ENCODE peak calls at places on chromosome 14, in nine cellular contexts. One of them, this sample, is unnamed.
A peak's percentile ranks its signal among the peaks of the same experiment; 100 is the strongest.

GRCh38 chr14:56892959-56893358 is 82.7 kb upstream of the OTX2 start:
- DNase-seq in ovary: no peak
- DNase-seq in SJSA1: no peak
- DNase-seq in BE2C: no peak
- DNase-seq in gastrocnemius medialis: no peak
- DNase-seq in HepG2: no peak
- DNase-seq in fibroblast of lung: no peak
- DNase-seq in tibial artery: no peak
- DNase-seq in lower lobe of right lung: no peak
- DNase-seq in this sample: no peak

GRCh38 chr14:86779416-86779815 is 1213.6 kb downstream of the GALC start:
- DNase-seq in BE2C: no peak
- DNase-seq in ovary: no peak
- DNase-seq in tibial artery: no peak
- DNase-seq in fibroblast of lung: peak; percentile 35
- DNase-seq in SJSA1: no peak
- DNase-seq in HepG2: no peak
- DNase-seq in gastrocnemius medialis: no peak
- DNase-seq in lower lobe of right lung: no peak
- DNase-seq in this sample: no peak

GRCh38 chr14:105013150-105013787 is 7.6 kb downstream of the CDCA4 start:
- DNase-seq in BE2C: peak; percentile 86
- DNase-seq in tibial artery: no peak
- DNase-seq in gastrocnemius medialis: no peak
- DNase-seq in SJSA1: no peak
- DNase-seq in fibroblast of lung: no peak
- DNase-seq in lower lobe of right lung: no peak
- DNase-seq in ovary: no peak
- DNase-seq in HepG2: no peak
- DNase-seq in this sample: no peak

GRCh38 chr14:80965041-80965440 is 9.6 kb downstream of the TSHR start:
- DNase-seq in BE2C: no peak
- DNase-seq in ovary: no peak
- DNase-seq in tibial artery: no peak
- DNase-seq in HepG2: no peak
- DNase-seq in gastrocnemius medialis: no peak
- DNase-seq in fibroblast of lung: no peak
- DNase-seq in SJSA1: no peak
- DNase-seq in lower lobe of right lung: no peak
- DNase-seq in this sample: no peak

GRCh38 chr14:34722723-34723545 is 8.5 kb upstream of the CFL2 start:
- DNase-seq in SJSA1: no peak
- DNase-seq in BE2C: peak; percentile 26
- DNase-seq in tibial artery: peak; percentile 38
- DNase-seq in gastrocnemius medialis: peak; percentile 28
- DNase-seq in HepG2: peak; percentile 71
- DNase-seq in fibroblast of lung: peak; percentile 73
- DNase-seq in ovary: peak; percentile 35
- DNase-seq in lower lobe of right lung: no peak
- DNase-seq in this sample: no peak

GRCh38 chr14:64826333-64826732 is 53.4 kb downstream of the SPTB start:
- DNase-seq in tibial artery: no peak
- DNase-seq in fibroblast of lung: no peak
- DNase-seq in SJSA1: no peak
- DNase-seq in lower lobe of right lung: no peak
- DNase-seq in ovary: no peak
- DNase-seq in BE2C: no peak
- DNase-seq in HepG2: no peak
- DNase-seq in gastrocnemius medialis: no peak
- DNase-seq in this sample: no peak

GRCh38 chr14:34103176-34103575 is 152.3 kb upstream of the EGLN3 start:
- DNase-seq in HepG2: peak; percentile 63
- DNase-seq in BE2C: no peak
- DNase-seq in SJSA1: no peak
- DNase-seq in gastrocnemius medialis: no peak
- DNase-seq in fibroblast of lung: no peak
- DNase-seq in lower lobe of right lung: no peak
- DNase-seq in tibial artery: no peak
- DNase-seq in ovary: no peak
- DNase-seq in this sample: no peak

GRCh38 chr14:75631453-75631831 is 29.2 kb downstream of the ERG28 start:
- DNase-seq in SJSA1: no peak
- DNase-seq in fibroblast of lung: no peak
- DNase-seq in lower lobe of right lung: no peak
- DNase-seq in ovary: no peak
- DNase-seq in HepG2: no peak
- DNase-seq in gastrocnemius medialis: no peak
- DNase-seq in tibial artery: no peak
- DNase-seq in BE2C: no peak
- DNase-seq in this sample: no peak

GRCh38 chr14:22143360-22143759 is 445.7 kb downstream of the DAD1 start:
- DNase-seq in gastrocnemius medialis: no peak
- DNase-seq in tibial artery: no peak
- DNase-seq in SJSA1: no peak
- DNase-seq in lower lobe of right lung: no peak
- DNase-seq in ovary: no peak
- DNase-seq in fibroblast of lung: no peak
- DNase-seq in BE2C: no peak
- DNase-seq in HepG2: no peak
- DNase-seq in this sample: no peak

GRCh38 chr14:33709711-33710110 is 241.2 kb downstream of the EGLN3 start:
- DNase-seq in lower lobe of right lung: no peak
- DNase-seq in fibroblast of lung: no peak
- DNase-seq in SJSA1: no peak
- DNase-seq in tibial artery: no peak
- DNase-seq in HepG2: no peak
- DNase-seq in ovary: no peak
- DNase-seq in BE2C: no peak
- DNase-seq in gastrocnemius medialis: no peak
- DNase-seq in this sample: no peak

GRCh38 chr14:73758392-73759182 is 44.4 kb upstream of the PNMA1 start:
- DNase-seq in gastrocnemius medialis: peak; percentile 81
- DNase-seq in SJSA1: peak; percentile 68
- DNase-seq in tibial artery: peak; percentile 68
- DNase-seq in HepG2: peak; percentile 71
- DNase-seq in ovary: peak; percentile 75
- DNase-seq in fibroblast of lung: peak; percentile 56
- DNase-seq in BE2C: peak; percentile 85
- DNase-seq in lower lobe of right lung: peak; percentile 86
- DNase-seq in this sample: peak; percentile 83

GRCh38 chr14:89429206-89430091 is 12.4 kb upstream of the FOXN3 start:
- DNase-seq in gastrocnemius medialis: no peak
- DNase-seq in SJSA1: no peak
- DNase-seq in HepG2: no peak
- DNase-seq in BE2C: no peak
- DNase-seq in fibroblast of lung: peak; percentile 21
- DNase-seq in tibial artery: no peak
- DNase-seq in lower lobe of right lung: no peak
- DNase-seq in ovary: no peak
- DNase-seq in this sample: no peak

GRCh38 chr14:101867854-101868253 is 96.5 kb upstream of the DYNC1H1 start:
- DNase-seq in fibroblast of lung: no peak
- DNase-seq in lower lobe of right lung: no peak
- DNase-seq in BE2C: no peak
- DNase-seq in ovary: no peak
- DNase-seq in SJSA1: no peak
- DNase-seq in tibial artery: no peak
- DNase-seq in gastrocnemius medialis: no peak
- DNase-seq in HepG2: no peak
- DNase-seq in this sample: no peak

GRCh38 chr14:49768301-49769121 is 558 bp downstream of the KLHDC2 start:
- DNase-seq in fibroblast of lung: peak; percentile 67
- DNase-seq in BE2C: peak; percentile 40
- DNase-seq in SJSA1: peak; percentile 50
- DNase-seq in ovary: peak; percentile 52
- DNase-seq in gastrocnemius medialis: peak; percentile 66
- DNase-seq in tibial artery: peak; percentile 49
- DNase-seq in HepG2: peak; percentile 70
- DNase-seq in lower lobe of right lung: peak; percentile 73
- DNase-seq in this sample: peak; percentile 84

GRCh38 chr14:84064756-84065155 is 1465.2 kb upstream of the FLRT2 start:
- DNase-seq in tibial artery: no peak
- DNase-seq in ovary: no peak
- DNase-seq in SJSA1: no peak
- DNase-seq in lower lobe of right lung: no peak
- DNase-seq in BE2C: no peak
- DNase-seq in fibroblast of lung: no peak
- DNase-seq in gastrocnemius medialis: no peak
- DNase-seq in HepG2: no peak
- DNase-seq in this sample: no peak

GRCh38 chr14:55968741-55969140 is 149.5 kb upstream of the PELI2 start:
- DNase-seq in SJSA1: no peak
- DNase-seq in BE2C: peak; percentile 60
- DNase-seq in gastrocnemius medialis: no peak
- DNase-seq in ovary: no peak
- DNase-seq in fibroblast of lung: no peak
- DNase-seq in tibial artery: no peak
- DNase-seq in lower lobe of right lung: no peak
- DNase-seq in HepG2: no peak
- DNase-seq in this sample: no peak

GRCh38 chr14:64966976-64967375 is 5.2 kb downstream of the RAB15 start:
- DNase-seq in lower lobe of right lung: peak; percentile 71
- DNase-seq in tibial artery: no peak
- DNase-seq in SJSA1: no peak
- DNase-seq in gastrocnemius medialis: no peak
- DNase-seq in BE2C: no peak
- DNase-seq in ovary: no peak
- DNase-seq in fibroblast of lung: no peak
- DNase-seq in HepG2: no peak
- DNase-seq in this sample: no peak

GRCh38 chr14:89899917-89900680 is 54.4 kb downstream of the EFCAB11 start:
- DNase-seq in ovary: no peak
- DNase-seq in lower lobe of right lung: no peak
- DNase-seq in fibroblast of lung: peak; percentile 54
- DNase-seq in BE2C: peak; percentile 24
- DNase-seq in tibial artery: no peak
- DNase-seq in HepG2: peak; percentile 13
- DNase-seq in SJSA1: no peak
- DNase-seq in gastrocnemius medialis: no peak
- DNase-seq in this sample: no peak

GRCh38 chr14:73311710-73312035 is 74.4 kb downstream of the PAPLN start:
- DNase-seq in BE2C: no peak
- DNase-seq in HepG2: no peak
- DNase-seq in tibial artery: no peak
- DNase-seq in fibroblast of lung: no peak
- DNase-seq in ovary: no peak
- DNase-seq in lower lobe of right lung: no peak
- DNase-seq in SJSA1: no peak
- DNase-seq in gastrocnemius medialis: no peak
- DNase-seq in this sample: no peak

GRCh38 chr14:102620413-102620812 is 28.0 kb downstream of the RCOR1 start:
- DNase-seq in SJSA1: peak; percentile 77
- DNase-seq in tibial artery: no peak
- DNase-seq in ovary: no peak
- DNase-seq in BE2C: no peak
- DNase-seq in HepG2: no peak
- DNase-seq in gastrocnemius medialis: no peak
- DNase-seq in fibroblast of lung: no peak
- DNase-seq in lower lobe of right lung: no peak
- DNase-seq in this sample: no peak

GRCh38 chr14:33357225-33358010 is 418.7 kb downstream of the NPAS3 start:
- DNase-seq in ovary: no peak
- DNase-seq in BE2C: no peak
- DNase-seq in gastrocnemius medialis: no peak
- DNase-seq in fibroblast of lung: no peak
- DNase-seq in HepG2: no peak
- DNase-seq in SJSA1: no peak
- DNase-seq in lower lobe of right lung: no peak
- DNase-seq in tibial artery: no peak
- DNase-seq in this sample: no peak

GRCh38 chr14:20707622-20708021 is 19.1 kb downstream of the ANG start:
- DNase-seq in BE2C: no peak
- DNase-seq in SJSA1: no peak
- DNase-seq in HepG2: no peak
- DNase-seq in ovary: no peak
- DNase-seq in gastrocnemius medialis: no peak
- DNase-seq in tibial artery: no peak
- DNase-seq in lower lobe of right lung: no peak
- DNase-seq in fibroblast of lung: no peak
- DNase-seq in this sample: no peak

GRCh38 chr14:99145307-99145706 is 126.7 kb downstream of the BCL11B start:
- DNase-seq in lower lobe of right lung: no peak
- DNase-seq in HepG2: no peak
- DNase-seq in BE2C: no peak
- DNase-seq in SJSA1: no peak
- DNase-seq in fibroblast of lung: no peak
- DNase-seq in ovary: no peak
- DNase-seq in tibial artery: no peak
- DNase-seq in gastrocnemius medialis: no peak
- DNase-seq in this sample: no peak
- H3K27me3 ChIP-seq in lower lobe of right lung: no peaks in the 10 kb centered on the region
- H3K27me3 ChIP-seq in HepG2: peaks cover 2% of the 10 kb centered on the region
- H3K27me3 ChIP-seq in BE2C: no peaks in the 10 kb centered on the region
- H3K27me3 ChIP-seq in SJSA1: no peaks in the 10 kb centered on the region
- H3K27me3 ChIP-seq in fibroblast of lung: no peaks in the 10 kb centered on the region
- H3K27me3 ChIP-seq in ovary: no peaks in the 10 kb centered on the region
- H3K27me3 ChIP-seq in tibial artery: no peaks in the 10 kb centered on the region
- H3K27me3 ChIP-seq in gastrocnemius medialis: no peaks in the 10 kb centered on the region
- H3K27me3 ChIP-seq in this sample: peaks cover 2% of the 10 kb centered on the region

GRCh38 chr14:61346793-61347192 is 25.4 kb downstream of the PRKCH start:
- DNase-seq in BE2C: no peak
- DNase-seq in tibial artery: no peak
- DNase-seq in gastrocnemius medialis: no peak
- DNase-seq in lower lobe of right lung: no peak
- DNase-seq in SJSA1: no peak
- DNase-seq in fibroblast of lung: no peak
- DNase-seq in HepG2: no peak
- DNase-seq in ovary: no peak
- DNase-seq in this sample: no peak
- H3K4me3 ChIP-seq in BE2C: no peak overlapping the region
- H3K4me3 ChIP-seq in tibial artery: no peak overlapping the region
- H3K4me3 ChIP-seq in gastrocnemius medialis: no peak overlapping the region
- H3K4me3 ChIP-seq in lower lobe of right lung: no peak overlapping the region
- H3K4me3 ChIP-seq in SJSA1: no peak overlapping the region
- H3K4me3 ChIP-seq in fibroblast of lung: no peak overlapping the region
- H3K4me3 ChIP-seq in HepG2: no peak overlapping the region
- H3K4me3 ChIP-seq in ovary: no peak overlapping the region
- H3K4me3 ChIP-seq in this sample: no peak overlapping the region

GRCh38 chr14:53952533-53952932 is 4.1 kb downstream of the BMP4 start:
- DNase-seq in fibroblast of lung: peak; percentile 26
- DNase-seq in lower lobe of right lung: no peak
- DNase-seq in SJSA1: no peak
- DNase-seq in BE2C: no peak
- DNase-seq in HepG2: no peak
- DNase-seq in ovary: no peak
- DNase-seq in gastrocnemius medialis: no peak
- DNase-seq in tibial artery: peak; percentile 50
- DNase-seq in this sample: peak; percentile 56
- H3K27me3 ChIP-seq in fibroblast of lung: peaks cover 6% of the 10 kb centered on the region
- H3K27me3 ChIP-seq in lower lobe of right lung: peaks cover 33% of the 10 kb centered on the region
- H3K27me3 ChIP-seq in SJSA1: peaks cover 39% of the 10 kb centered on the region
- H3K27me3 ChIP-seq in BE2C: peaks cover 90% of the 10 kb centered on the region
- H3K27me3 ChIP-seq in HepG2: no peaks in the 10 kb centered on the region
- H3K27me3 ChIP-seq in ovary: no peaks in the 10 kb centered on the region
- H3K27me3 ChIP-seq in gastrocnemius medialis: peaks cover 76% of the 10 kb centered on the region
- H3K27me3 ChIP-seq in tibial artery: no peaks in the 10 kb centered on the region
- H3K27me3 ChIP-seq in this sample: no peaks in the 10 kb centered on the region

DNA sequence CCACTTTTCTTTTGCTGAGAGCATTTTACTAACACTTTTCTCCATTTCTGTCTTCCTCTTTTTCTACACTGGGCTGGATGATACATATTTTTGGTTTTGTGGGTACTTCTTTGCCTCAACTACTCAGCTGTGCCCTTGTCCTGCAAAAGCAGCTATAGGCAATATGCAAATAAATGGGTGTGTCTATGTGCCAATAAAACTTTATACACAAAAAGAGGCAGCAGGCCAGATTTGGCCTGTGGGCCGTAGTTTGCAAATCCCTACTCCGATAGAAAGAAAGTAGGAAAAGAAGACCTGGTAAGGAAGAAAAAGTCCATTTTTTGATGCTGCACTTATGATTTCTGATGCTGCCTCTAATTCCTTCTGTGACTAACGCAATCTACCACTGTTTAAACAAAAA is 6.5 kb downstream of the CLMN start:
- DNase-seq in gastrocnemius medialis: no peak
- DNase-seq in HepG2: no peak
- DNase-seq in lower lobe of right lung: no peak
- DNase-seq in tibial artery: no peak
- DNase-seq in SJSA1: no peak
- DNase-seq in BE2C: no peak
- DNase-seq in fibroblast of lung: no peak
- DNase-seq in ovary: no peak
- DNase-seq in this sample: no peak
- H3K4me3 ChIP-seq in gastrocnemius medialis: no peak overlapping the region
- H3K4me3 ChIP-seq in HepG2: no peak overlapping the region
- H3K4me3 ChIP-seq in lower lobe of right lung: no peak overlapping the region
- H3K4me3 ChIP-seq in tibial artery: no peak overlapping the region
- H3K4me3 ChIP-seq in SJSA1: no peak overlapping the region
- H3K4me3 ChIP-seq in BE2C: no peak overlapping the region
- H3K4me3 ChIP-seq in fibroblast of lung: no peak overlapping the region
- H3K4me3 ChIP-seq in ovary: no peak overlapping the region
- H3K4me3 ChIP-seq in this sample: no peak overlapping the region

This sample was measured in psoas muscle.